ENCODE peak calls at places on chromosomes 13 and 19, in five cellular contexts. P, U, K, I and M are unnamed samples.

GRCh38 chr13:106804996-106805395 is 237.1 kb upstream of the ARGLU1 start:
- DNase-seq in U (no peak), P (no peak), I (no peak), K (no peak), M (no peak)

GRCh38 chr19:49930483-49931011 is 1.2 kb upstream of the NUP62 start:
- DNase-seq in K (no peak), U (peak), P (peak), I (no peak), M (no peak)

GRCh38 chr19:29467824-29468401 is 57.9 kb upstream of the VSTM2B start:
- DNase-seq in P (no peak), K (no peak), U (no peak), I (no peak), M (no peak)

GRCh38 chr13:48580886-48581285 is 48.0 kb upstream of the RCBTB2 start:
- DNase-seq in K (no peak), I (no peak), U (no peak), P (no peak), M (no peak)

GRCh38 chr13:50592412-50593145 is 250.9 kb downstream of the DLEU7 start:
- DNase-seq in I (no peak), P (no peak), U (no peak), K (peak), M (no peak)

GRCh38 chr19:14152713-14153112 is 16.3 kb upstream of the ASF1B start:
- DNase-seq in K (no peak), I (no peak), U (no peak), P (no peak), M (no peak)

GRCh38 chr19:55640577-55641375 is at the start of gene ZNF580:
- DNase-seq in K (peak), U (peak), I (peak), P (peak), M (peak)

GRCh38 chr13:60790620-60791019 is 393.6 kb downstream of the TDRD3 start:
- DNase-seq in U (no peak), K (no peak), I (no peak), P (no peak), M (no peak)

GRCh38 chr13:20460744-20461143 is 64.9 kb downstream of the CRYL1 start:
- DNase-seq in I (no peak), P (no peak), U (no peak), K (no peak), M (no peak)

GRCh38 chr13:108812165-108812564 is 182.8 kb downstream of the MYO16 start:
- DNase-seq in K (no peak), P (no peak), U (no peak), I (no peak), M (no peak)

GRCh38 chr13:101919541-101920306 is 467.2 kb downstream of the ITGBL1 start:
- DNase-seq in P (peak), K (no peak), U (no peak), I (no peak), M (no peak)

GRCh38 chr13:86002921-86003488 is 203.8 kb upstream of the SLITRK6 start:
- DNase-seq in U (no peak), I (no peak), P (no peak), K (no peak), M (no peak)

GRCh38 chr13:59458908-59459579 is 704.7 kb downstream of the DIAPH3 start:
- DNase-seq in P (peak), U (no peak), I (no peak), K (peak), M (peak)

GRCh38 chr13:92657565-92657964 is 569.0 kb upstream of the GPC6 start:
- DNase-seq in I (no peak), P (no peak), K (no peak), U (no peak), M (no peak)

GRCh38 chr19:56566904-56567273 is 379 bp upstream of the ZNF470 start:
- DNase-seq in I (no peak), U (peak), P (peak), K (peak), M (no peak)

GRCh38 chr13:113080361-113080831 is 25.2 kb upstream of the F7 start:
- DNase-seq in K (no peak), U (no peak), I (no peak), P (no peak), M (no peak)

GRCh38 chr13:85896516-85897450 is 97.6 kb upstream of the SLITRK6 start:
- DNase-seq in P (no peak), I (no peak), K (no peak), U (no peak), M (no peak)

GRCh38 chr13:93151277-93151676 is 75.3 kb upstream of the GPC6 start:
- DNase-seq in I (no peak), U (no peak), K (peak), P (no peak), M (peak)

GRCh38 chr19:19817357-19817756 is 4.2 kb downstream of the ZNF506 start:
- DNase-seq in P (no peak), I (no peak), K (no peak), U (no peak), M (no peak)

GRCh38 chr13:113880651-113881611 is 17.1 kb upstream of the GAS6 start:
- DNase-seq in K (no peak), I (no peak), P (no peak), U (no peak), M (no peak)

GRCh38 chr13:43293008-43293407 is 269.6 kb downstream of the DNAJC15 start:
- DNase-seq in I (no peak), K (no peak), P (no peak), U (no peak), M (no peak)

GRCh38 chr13:27573265-27573664 is 47.1 kb downstream of the LNX2 start:
- DNase-seq in P (no peak), I (no peak), K (peak), U (no peak), M (no peak)

GRCh38 chr13:42484396-42484795 is 89.6 kb upstream of the TNFSF11 start:
- DNase-seq in K (no peak), I (no peak), U (no peak), P (no peak), M (no peak)

GRCh38 chr13:73248154-73248553 is 189.3 kb downstream of the KLF5 start:
- DNase-seq in U (no peak), I (no peak), K (no peak), P (no peak), M (no peak)

GRCh38 chr13:99119686-99120085 is 81.0 kb upstream of the UBAC2 start:
- DNase-seq in K (no peak), P (no peak), U (no peak), I (no peak), M (no peak)

GRCh38 chr13:48275507-48275906 is 28.0 kb upstream of the RB1 start:
- DNase-seq in P (no peak), K (no peak), I (no peak), U (no peak), M (no peak)

GRCh38 chr13:39942901-39943273 is 287.4 kb downstream of the COG6 start:
- DNase-seq in K (peak), I (peak), P (peak), U (peak), M (peak)

GRCh38 chr13:113427562-113428468 is 25.5 kb downstream of the ADPRHL1 start:
- DNase-seq in P (no peak), K (no peak), I (no peak), U (no peak), M (peak)

GRCh38 chr19:7312816-7313215 is 18.6 kb upstream of the INSR start:
- DNase-seq in U (no peak), I (no peak), K (no peak), P (no peak), M (no peak)

GRCh38 chr13:60655268-60655667 is 258.2 kb downstream of the TDRD3 start:
- DNase-seq in I (no peak), P (no peak), K (no peak), U (no peak), M (no peak)

DNA sequence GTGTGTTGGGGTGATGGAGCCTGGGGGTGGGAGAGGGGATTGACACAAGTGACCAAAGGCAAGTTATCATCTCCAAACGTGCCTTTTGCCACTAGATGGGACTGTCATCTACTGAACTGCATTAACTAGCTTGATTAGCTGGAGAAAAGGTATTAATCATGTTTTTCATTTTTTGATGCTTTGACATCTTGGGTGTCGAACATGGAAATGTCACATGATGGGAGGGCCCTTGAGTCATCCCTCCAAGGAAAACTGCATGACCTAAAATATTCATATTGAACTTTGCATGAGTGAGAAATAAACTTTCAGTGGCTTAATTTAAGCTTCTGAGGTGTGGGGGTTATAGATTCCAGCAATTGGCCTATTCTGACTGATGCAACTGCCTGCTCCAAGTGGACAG is 73.3 kb downstream of the ALOX5AP start:
- DNase-seq in U (no peak), P (no peak), K (no peak), I (no peak), M (no peak)
- TF ChIP-seq CTCF in U (no peak), P (no peak), K (no peak), I (no peak), M (no peak)

GRCh38 chr19:31249217-31249616 is 100.0 kb downstream of the TSHZ3 start:
- DNase-seq in K (no peak), I (no peak), P (no peak), U (no peak), M (no peak)
- TF ChIP-seq CTCF in K (peak), I (no peak), P (no peak), U (no peak), M (peak)

GRCh38 chr13:69579351-69579750 is 528.3 kb upstream of the ATXN8OS start:
- DNase-seq in K (no peak), P (no peak), U (no peak), I (no peak), M (no peak)
- TF ChIP-seq CTCF in K (no peak), P (no peak), U (peak), I (no peak), M (no peak)

GRCh38 chr19:12141405-12141736 is 1.2 kb upstream of the ZNF20 start:
- DNase-seq in P (no peak), K (no peak), I (no peak), U (no peak), M (no peak)
- TF ChIP-seq CTCF in P (peak), K (no peak), I (no peak), U (no peak), M (no peak)